ENCODE peak calls at places on chromosomes 6 and 20, in four cellular contexts. K, I, L and A are unnamed samples.

GRCh38 chr6:41247288-41247865 is 19.2 kb downstream of the TREML4 start:
- DNase-seq in I (no peak), L (no peak), K (no peak), A (no peak)

GRCh38 chr6:5619249-5619648 is 357.9 kb downstream of the FARS2 start:
- DNase-seq in K (no peak), L (no peak), I (no peak), A (no peak)

GRCh38 chr6:156687875-156688549 is 89.2 kb upstream of the ARID1B start:
- DNase-seq in I (peak; percentile 61), L (peak; percentile 40), K (peak; percentile 24), A (peak; percentile 29)

GRCh38 chr20:3994125-3994524 is 21.2 kb downstream of the RNF24 start:
- DNase-seq in I (no peak), K (no peak), L (no peak), A (no peak)

GRCh38 chr20:12028771-12029170 is 111.1 kb downstream of the BTBD3 start:
- DNase-seq in L (no peak), K (no peak), I (no peak), A (no peak)

GRCh38 chr20:24937579-24937978 is 11.5 kb upstream of the CST7 start:
- DNase-seq in I (no peak), L (no peak), K (no peak), A (no peak)

GRCh38 chr20:46835418-46835817 is 59.2 kb upstream of the EYA2 start:
- DNase-seq in I (no peak), L (no peak), K (peak; percentile 35), A (no peak)

GRCh38 chr6:151618717-151619116 is 124.9 kb downstream of the CCDC170 start:
- DNase-seq in K (no peak), I (no peak), L (no peak), A (no peak)

GRCh38 chr6:80269331-80269730 is 162.9 kb downstream of the BCKDHB start:
- DNase-seq in K (no peak), I (no peak), L (no peak), A (no peak)

GRCh38 chr20:52614036-52614863 is 357.9 kb upstream of the TSHZ2 start:
- DNase-seq in K (no peak), I (no peak), L (no peak), A (no peak)

GRCh38 chr6:114740547-114740946 is 397.7 kb upstream of the HS3ST5 start:
- DNase-seq in I (no peak), K (no peak), L (peak; percentile 29), A (no peak)

GRCh38 chr20:20499469-20499868 is 131.6 kb downstream of the INSM1 start:
- DNase-seq in I (no peak), K (no peak), L (no peak), A (no peak)

GRCh38 chr6:85923013-85923430 is 280.3 kb upstream of the SYNCRIP start:
- DNase-seq in L (peak; percentile 46), I (peak; percentile 56), K (peak; percentile 7), A (no peak)

GRCh38 chr6:76792394-76792793 is 670.9 kb downstream of the HTR1B start:
- DNase-seq in L (no peak), K (peak; percentile 34), I (no peak), A (no peak)

GRCh38 chr20:8633366-8633765 is 435.5 kb upstream of the PLCB4 start:
- DNase-seq in I (no peak), K (peak; percentile 57), L (no peak), A (no peak)

GRCh38 chr20:45372241-45372640 is 5.9 kb downstream of the TP53TG5 start:
- DNase-seq in K (no peak), I (no peak), L (no peak), A (no peak)

GRCh38 chr6:111573118-111573883 is 32.4 kb downstream of the TRAF3IP2 start:
- DNase-seq in K (peak; percentile 68), L (no peak), I (no peak), A (no peak)

GRCh38 chr20:46056970-46057855 is 28.2 kb downstream of the SLC12A5 start:
- DNase-seq in L (peak; percentile 31), I (peak; percentile 90), K (peak; percentile 26), A (no peak)

GRCh38 chr6:139429559-139430150 is 55.2 kb upstream of the CITED2 start:
- DNase-seq in I (no peak), L (no peak), K (no peak), A (no peak)

GRCh38 chr6:126361832-126362231 is 21.9 kb downstream of the CENPW start:
- DNase-seq in K (no peak), I (no peak), L (no peak), A (no peak)

GRCh38 chr6:86706449-86706848 is 230.9 kb upstream of the HTR1E start:
- DNase-seq in I (peak; percentile 71), K (no peak), L (no peak), A (no peak)

GRCh38 chr6:43884660-43885022 is 114.6 kb downstream of the VEGFA start:
- DNase-seq in K (no peak), L (no peak), I (no peak), A (no peak)

GRCh38 chr20:36543187-36544133 is 2.1 kb downstream of the MYL9 start:
- DNase-seq in I (no peak), K (peak; percentile 87), L (peak; percentile 56), A (no peak)

GRCh38 chr20:36541227-36542018 is at the start of gene MYL9:
- DNase-seq in I (peak; percentile 76), L (peak; percentile 80), K (peak; percentile 84), A (peak; percentile 85)

GRCh38 chr20:36542516-36543186 is 1.3 kb downstream of the MYL9 start:
- DNase-seq in I (no peak), K (no peak), L (no peak), A (no peak)

GRCh38 chr20:36540551-36541211 is 638 bp upstream of the MYL9 start:
- DNase-seq in K (no peak), L (no peak), I (no peak), A (no peak)

GRCh38 chr20:36542019-36542488 is 735 bp downstream of the MYL9 start:
- DNase-seq in I (peak; percentile 84), L (no peak), K (peak; percentile 69), A (no peak)
- H3K4me3 ChIP-seq in I (peak overlapping the region; percentile 88), L (peak overlapping the region; percentile 3), K (peak overlapping the region; percentile 100), A (peak overlapping the region; percentile 77)

GRCh38 chr6:122789078-122789861 is at the start of gene SMPDL3A:
- DNase-seq in L (peak; percentile 83), K (peak; percentile 88), I (peak; percentile 90), A (peak; percentile 70)
- TF ChIP-seq CTCF in L (peak; percentile 29), K (peak; percentile 42), I (peak; percentile 34), A (peak; percentile 56)

GRCh38 chr6:35019171-35019570 is 122.0 kb downstream of the TCP11 start:
- DNase-seq in I (no peak), K (no peak), L (no peak), A (no peak)
- H3K4me3 ChIP-seq in I (no peak overlapping the region), K (no peak overlapping the region), L (no peak overlapping the region), A (peak overlapping the region; percentile 51)

DNA sequence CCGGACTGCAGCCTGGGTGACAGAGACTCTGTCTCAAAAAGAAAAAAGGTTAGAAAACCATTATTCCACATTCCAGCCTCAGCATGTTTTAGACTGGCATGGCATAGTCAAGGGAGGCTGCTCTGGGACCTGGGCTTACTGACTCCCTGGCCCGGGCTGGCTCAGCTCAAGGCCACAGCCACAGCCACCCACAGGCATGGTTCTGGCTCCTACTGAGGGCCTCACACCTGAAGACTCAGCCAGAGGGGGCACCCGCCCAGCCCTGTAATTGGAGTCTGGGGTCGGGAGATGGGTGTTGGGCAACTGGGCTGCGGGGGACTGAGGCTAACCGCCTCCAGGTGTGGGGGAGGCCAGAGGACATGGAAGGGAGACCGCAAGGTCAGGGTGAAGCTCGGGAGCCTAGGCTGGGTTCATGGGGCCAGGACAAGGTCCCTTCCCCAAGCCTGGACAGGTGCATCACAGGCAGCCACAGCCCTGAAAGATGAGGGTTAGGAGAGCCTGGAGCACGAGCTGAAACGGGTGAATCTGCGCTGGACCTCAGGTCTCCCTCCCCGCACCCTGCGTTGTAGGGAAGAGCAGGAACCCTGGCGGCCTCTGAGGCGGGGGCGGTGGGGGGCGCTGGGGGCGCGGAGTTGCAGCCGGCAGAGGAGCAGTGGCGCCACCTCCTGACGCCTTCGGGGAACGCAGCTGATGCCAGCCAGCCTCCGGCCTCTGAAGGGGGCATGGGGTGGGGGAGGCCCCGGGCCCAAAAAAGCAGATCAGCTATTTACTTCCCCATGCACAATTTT is 67.7 kb upstream of the SRSF6 start:
- DNase-seq in I (peak; percentile 92), K (no peak), L (no peak), A (no peak)
- TF ChIP-seq CTCF in I (peak; percentile 94), K (peak; percentile 50), L (no peak), A (no peak)

GRCh38 chr20:62406635-62407176 is 379 bp downstream of the CABLES2 start:
- DNase-seq in I (no peak), L (peak; percentile 43), K (no peak), A (no peak)

GRCh38 chr20:62408640-62409039 is 1.6 kb upstream of the CABLES2 start:
- DNase-seq in L (no peak), K (no peak), I (no peak), A (no peak)

GRCh38 chr20:62407221-62407992 is at the start of gene CABLES2:
- DNase-seq in I (peak; percentile 91), K (peak; percentile 94), L (peak; percentile 96), A (peak; percentile 95)

GRCh38 chr20:62409086-62409853 is 2.2 kb upstream of the CABLES2 start:
- DNase-seq in L (no peak), I (no peak), K (no peak), A (no peak)

DNA sequence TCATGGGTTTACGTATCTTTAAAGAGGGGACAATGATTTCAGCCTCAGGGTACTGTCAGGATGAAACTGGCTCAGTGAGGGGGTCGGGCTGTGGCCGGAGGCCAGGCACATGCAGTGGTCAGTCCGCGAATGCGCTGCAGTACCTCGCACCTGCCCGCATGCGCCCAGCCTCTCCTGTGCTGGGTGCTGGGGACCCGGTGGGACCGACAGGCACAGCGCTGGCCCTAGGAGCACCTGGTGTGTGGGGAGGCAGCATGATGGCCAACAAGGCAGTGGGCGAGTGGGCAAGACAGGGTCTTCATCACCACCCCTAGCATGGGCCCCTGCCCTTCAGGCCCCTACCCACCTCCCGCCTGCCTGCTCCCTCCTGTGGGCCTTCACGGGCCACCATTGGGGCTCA is 970 bp upstream of the CABLES2 start:
- DNase-seq in K (no peak), I (no peak), L (no peak), A (no peak)
- H3K4me3 ChIP-seq in K (no peak overlapping the region), I (peak overlapping the region; percentile 56), L (no peak overlapping the region), A (no peak overlapping the region)

GRCh38 chr6:21554286-21554685 is 39.3 kb upstream of the SOX4 start:
- DNase-seq in I (no peak), L (no peak), K (no peak), A (no peak)
- TF ChIP-seq CTCF in I (no peak), L (no peak), K (no peak), A (no peak)

DNA sequence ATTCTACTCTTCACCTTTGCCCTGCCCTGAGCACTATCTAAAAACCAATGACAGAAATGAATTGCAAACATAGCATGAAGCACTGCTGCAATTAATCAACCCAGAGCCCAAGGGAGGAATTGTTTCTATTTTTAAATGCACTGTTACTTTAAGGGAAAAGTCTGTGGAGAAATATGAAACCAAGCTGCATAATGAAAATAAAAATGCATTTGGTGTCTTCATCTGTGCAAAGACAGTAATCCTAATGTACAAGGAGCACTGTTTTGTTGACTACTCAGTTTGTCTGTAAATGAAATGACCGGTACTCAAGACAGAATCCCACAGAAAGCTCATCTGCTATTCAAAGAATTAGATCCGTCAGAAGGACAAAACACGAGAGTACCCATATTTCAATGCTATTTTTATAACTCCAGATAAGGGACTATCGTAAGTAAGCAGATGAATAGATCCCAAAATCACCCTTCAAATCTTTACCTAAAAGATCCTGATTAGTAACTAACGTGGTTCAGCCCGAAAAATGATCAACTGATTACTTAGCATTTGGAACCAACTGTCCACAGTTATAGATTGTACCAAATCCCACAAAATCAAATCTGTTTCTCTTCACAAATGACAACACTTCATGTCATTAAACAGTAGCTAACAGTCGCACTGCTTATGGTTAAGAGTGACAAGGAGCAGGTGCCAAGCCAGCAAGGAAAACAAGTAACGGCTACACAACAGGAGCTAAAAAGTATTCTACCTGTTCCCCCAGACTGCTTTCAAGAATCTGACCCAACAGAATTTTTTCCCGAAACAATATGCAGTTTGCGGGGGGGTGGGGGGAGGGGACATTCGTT is 2.4 kb downstream of the KIF13A start:
- DNase-seq in K (no peak), I (peak; percentile 22), L (no peak), A (no peak)
- H3K4me3 ChIP-seq in K (peak overlapping the region; percentile 69), I (peak overlapping the region; percentile 25), L (no peak overlapping the region), A (peak overlapping the region; percentile 71)